ENCODE peak calls at places on chromosomes 16 and 17, in six cellular contexts. J is lower lobe of right lung, D is NT2/D1, Z is PC-3, X is fibroblast of lung, L is osteoblast. W is an unnamed sample.
A peak's percentile ranks its signal among the peaks of the same experiment; 100 is the strongest.

GRCh38 chr17:36641331-36641876 is 40.0 kb downstream of the MRM1 start:
- DNase-seq in L (peak; percentile 83), Z (no peak), X (no peak), J (no peak), D (no peak), W (no peak)

GRCh38 chr17:39872700-39873099 is 4.7 kb downstream of the ZPBP2 start:
- DNase-seq in Z (no peak), X (peak; percentile 33), D (no peak), J (no peak), L (no peak), W (no peak)

GRCh38 chr16:2296662-2297505 is 29.0 kb upstream of the RNPS1 start:
- DNase-seq in Z (peak; percentile 42), D (no peak), X (peak; percentile 14), J (no peak), L (peak; percentile 91), W (no peak)

GRCh38 chr17:83053021-83053778 is 26.2 kb upstream of the METRNL start:
- DNase-seq in X (peak; percentile 27), D (no peak), J (peak; percentile 51), L (peak; percentile 69), Z (no peak), W (no peak)

GRCh38 chr16:79286646-79287423 is 313.7 kb downstream of the MAF start:
- DNase-seq in L (no peak), Z (no peak), X (no peak), J (peak; percentile 72), D (no peak), W (no peak)

GRCh38 chr16:89133457-89134127 is 38.0 kb upstream of the CDH15 start:
- DNase-seq in L (peak; percentile 44), Z (no peak), D (no peak), X (no peak), J (peak; percentile 24), W (no peak)

GRCh38 chr17:77349976-77350830 is 209.4 kb downstream of the SEC14L1 start:
- DNase-seq in X (peak; percentile 83), J (no peak), L (peak; percentile 80), Z (no peak), D (no peak), W (no peak)

GRCh38 chr16:65772134-65772732 is 594.3 kb upstream of the CDH5 start:
- DNase-seq in Z (no peak), X (no peak), D (peak; percentile 70), L (no peak), J (no peak), W (no peak)

GRCh38 chr17:75011788-75012319 is 616 bp upstream of the MRPL58 start:
- DNase-seq in Z (peak; percentile 51), L (peak; percentile 96), J (no peak), X (peak; percentile 74), D (no peak), W (no peak)

GRCh38 chr16:88306860-88307545 is 75.8 kb upstream of the ZNF469 start:
- DNase-seq in Z (no peak), D (no peak), X (peak; percentile 93), L (peak; percentile 99), J (no peak), W (peak; percentile 70)

GRCh38 chr17:57956311-57957119 is 1.3 kb upstream of the CUEDC1 start:
- DNase-seq in D (peak; percentile 30), J (no peak), Z (no peak), L (peak; percentile 39), X (no peak), W (no peak)

GRCh38 chr17:79802736-79803420 is 6.0 kb upstream of the CBX8 start:
- DNase-seq in D (no peak), J (no peak), L (no peak), X (no peak), Z (no peak), W (no peak)

GRCh38 chr16:30186782-30187555 is 3.6 kb downstream of the CORO1A start:
- DNase-seq in X (no peak), Z (peak; percentile 55), D (peak; percentile 32), L (peak; percentile 93), J (peak; percentile 88), W (no peak)

GRCh38 chr16:55779391-55780094 is 53.4 kb downstream of the CES1 start:
- DNase-seq in J (no peak), Z (no peak), D (no peak), L (no peak), X (no peak), W (no peak)

GRCh38 chr16:66190411-66190810 is 176.1 kb upstream of the CDH5 start:
- DNase-seq in J (no peak), X (no peak), Z (no peak), D (no peak), L (no peak), W (no peak)

GRCh38 chr17:1907818-1908698 is 78.3 kb downstream of the RPA1 start:
- DNase-seq in D (no peak), J (no peak), X (peak; percentile 34), L (peak; percentile 75), Z (peak; percentile 19), W (no peak)

GRCh38 chr16:19210968-19211367 is 42.9 kb downstream of the SYT17 start:
- DNase-seq in J (no peak), X (no peak), L (no peak), Z (no peak), D (no peak), W (no peak)

GRCh38 chr17:1714980-1715802 is 5.0 kb upstream of the TLCD2 start:
- DNase-seq in J (peak; percentile 88), Z (peak; percentile 86), X (peak; percentile 95), L (peak; percentile 97), D (no peak), W (no peak)

GRCh38 chr16:56286819-56287218 is 95.5 kb downstream of the GNAO1 start:
- DNase-seq in X (no peak), L (peak; percentile 95), D (no peak), Z (no peak), J (peak; percentile 65), W (no peak)

GRCh38 chr17:15441315-15441714 is 26.1 kb downstream of the CDRT4 start:
- DNase-seq in J (no peak), Z (no peak), L (no peak), D (no peak), X (no peak), W (no peak)

GRCh38 chr17:50950002-50950877 is 84.1 kb upstream of the TOB1 start:
- DNase-seq in L (peak; percentile 98), Z (peak; percentile 96), X (peak; percentile 89), J (peak; percentile 83), D (peak; percentile 32), W (no peak)

GRCh38 chr17:7922499-7923289 is 6.6 kb upstream of the RNF227 start:
- DNase-seq in Z (no peak), X (peak; percentile 85), J (peak; percentile 90), D (no peak), L (peak; percentile 96), W (no peak)

GRCh38 chr17:29133146-29133713 is 47.0 kb downstream of the MYO18A start:
- DNase-seq in L (peak; percentile 96), D (no peak), J (no peak), X (peak; percentile 83), Z (peak; percentile 39), W (no peak)

GRCh38 chr16:71499775-71500364 is 10.7 kb upstream of the ZNF19 start:
- DNase-seq in Z (peak; percentile 71), J (no peak), L (peak; percentile 76), D (peak; percentile 66), X (peak; percentile 75), W (no peak)

GRCh38 chr17:80393491-80393890 is 21.5 kb upstream of the ENDOV start:
- DNase-seq in D (no peak), X (no peak), L (no peak), J (no peak), Z (no peak), W (no peak)

GRCh38 chr17:42277342-42277712 is 1.1 kb upstream of the STAT5B start:
- DNase-seq in X (no peak), L (peak; percentile 75), J (no peak), D (no peak), Z (no peak), W (no peak)

GRCh38 chr16:35788381-35788780 is 2329.0 kb downstream of the TP53TG3F start:
- DNase-seq in Z (no peak), L (peak; percentile 23), X (no peak), D (no peak), J (no peak), W (no peak)

GRCh38 chr17:76529224-76529642 is 8.3 kb downstream of the CYGB start:
- DNase-seq in X (peak; percentile 98), D (no peak), J (peak; percentile 80), L (peak; percentile 97), Z (peak; percentile 70), W (no peak)

GRCh38 chr17:27591986-27592385 is 39.0 kb upstream of the LGALS9 start:
- DNase-seq in X (no peak), Z (no peak), J (no peak), L (peak; percentile 70), D (no peak), W (no peak)

GRCh38 chr16:30758988-30759461 is 2.8 kb downstream of the CFAP119 start:
- DNase-seq in J (no peak), X (no peak), Z (no peak), L (peak; percentile 44), D (no peak), W (no peak)

GRCh38 chr16:83390759-83391158 is 417.0 kb upstream of the HSBP1 start:
- DNase-seq in X (no peak), Z (no peak), J (no peak), L (peak; percentile 37), D (no peak), W (no peak)

GRCh38 chr16:86517033-86517432 is 6.7 kb downstream of the FOXF1 start:
- DNase-seq in D (no peak), Z (no peak), X (no peak), J (no peak), L (no peak), W (no peak)

GRCh38 chr16:86514656-86515376 is 4.5 kb downstream of the FOXF1 start:
- DNase-seq in X (peak; percentile 68), Z (no peak), D (no peak), J (no peak), L (peak; percentile 83), W (no peak)

GRCh38 chr16:86515420-86515779 is 5.1 kb downstream of the FOXF1 start:
- DNase-seq in J (no peak), D (no peak), X (no peak), L (no peak), Z (no peak), W (no peak)

GRCh38 chr16:86516618-86517003 is 6.3 kb downstream of the FOXF1 start:
- DNase-seq in D (no peak), Z (no peak), L (peak; percentile 67), X (peak; percentile 66), J (no peak), W (no peak)

GRCh38 chr16:86515780-86516617 is 5.7 kb downstream of the FOXF1 start:
- DNase-seq in X (no peak), D (no peak), Z (no peak), J (no peak), L (peak; percentile 72), W (no peak)
- H3K4me3 ChIP-seq in X (peak overlapping the region; percentile 97), D (peak overlapping the region; percentile 34), Z (no peak overlapping the region), J (peak overlapping the region; percentile 66), L (no peak overlapping the region), W (no peak overlapping the region)

GRCh38 chr17:47807421-47807820 is 14.2 kb downstream of the OSBPL7 start:
- DNase-seq in L (peak; percentile 22), D (no peak), Z (no peak), J (no peak), X (no peak), W (no peak)
- H3K4me3 ChIP-seq in L (no peak overlapping the region), D (no peak overlapping the region), Z (no peak overlapping the region), J (no peak overlapping the region), X (no peak overlapping the region), W (no peak overlapping the region)

GRCh38 chr17:81528384-81528650 is 140 bp downstream of the FSCN2 start:
- DNase-seq in J (no peak), X (no peak), D (no peak), Z (no peak), L (no peak), W (no peak)
- H3K4me3 ChIP-seq in J (peak overlapping the region; percentile 25), X (no peak overlapping the region), D (no peak overlapping the region), Z (peak overlapping the region; percentile 52), L (no peak overlapping the region), W (no peak overlapping the region)

GRCh38 chr17:3475155-3475808 is 515 bp upstream of the ASPA start:
- DNase-seq in X (no peak), J (no peak), D (no peak), Z (no peak), L (no peak), W (no peak)
- H3K4me3 ChIP-seq in X (peak overlapping the region; percentile 87), J (peak overlapping the region; percentile 51), D (no peak overlapping the region), Z (no peak overlapping the region), L (no peak overlapping the region), W (no peak overlapping the region)